ENCODE peak calls at places on chromosomes 5 and 9, in six cellular contexts. I, M, D, W, K and S are unnamed samples.
A peak's percentile ranks its signal among the peaks of the same experiment; 100 is the strongest.

GRCh38 chr9:121369595-121370265 is at the start of gene STOM:
- DNase-seq in M (peak; percentile 88), I (no peak), D (peak; percentile 93), K (peak; percentile 91), W (peak; percentile 50), S (no peak)

GRCh38 chr9:111945216-111945615 is 48.6 kb downstream of the UGCG start:
- DNase-seq in W (no peak), K (no peak), M (peak; percentile 76), D (no peak), I (no peak), S (no peak)

GRCh38 chr9:109277451-109277850 is 43.4 kb downstream of the EPB41L4B start:
- DNase-seq in M (no peak), W (no peak), D (peak; percentile 39), I (no peak), K (no peak), S (no peak)

GRCh38 chr9:100598641-100599145 is 20.8 kb downstream of the CAVIN4 start:
- DNase-seq in K (peak; percentile 61), W (peak; percentile 67), D (peak; percentile 80), I (peak; percentile 65), M (peak; percentile 77), S (peak; percentile 89)

GRCh38 chr5:122154491-122154890 is 25.1 kb downstream of the ZNF474 start:
- DNase-seq in D (no peak), K (no peak), M (no peak), W (no peak), I (no peak), S (no peak)

GRCh38 chr5:138745268-138745667 is 8.0 kb upstream of the CTNNA1 start:
- DNase-seq in D (no peak), W (no peak), I (no peak), M (no peak), K (no peak), S (no peak)

GRCh38 chr9:967851-968641 is 8.4 kb upstream of the DMRT3 start:
- DNase-seq in W (no peak), K (no peak), I (no peak), D (no peak), M (peak; percentile 7), S (no peak)

GRCh38 chr9:109721021-109721420 is 59.0 kb upstream of the PALM2AKAP2 start:
- DNase-seq in K (no peak), D (no peak), I (no peak), M (no peak), W (no peak), S (no peak)

GRCh38 chr5:96026334-96027065 is 64.8 kb upstream of the ELL2 start:
- DNase-seq in K (no peak), W (no peak), M (peak; percentile 86), I (no peak), D (no peak), S (no peak)

GRCh38 chr5:149212203-149212951 is 59.3 kb upstream of the AFAP1L1 start:
- DNase-seq in W (no peak), M (peak; percentile 97), I (no peak), D (no peak), K (no peak), S (no peak)

GRCh38 chr9:86662890-86663468 is 284.3 kb downstream of the GAS1 start:
- DNase-seq in W (no peak), K (peak; percentile 58), M (no peak), I (no peak), D (no peak), S (no peak)